ENCODE peak calls at places on chromosomes 6 and 20, in nine cellular contexts. E, U, V, O, D, P, R, K and C are unnamed samples.

GRCh38 chr20:6966721-6967120 is 199.2 kb downstream of the BMP2 start:
- DNase-seq in U (no peak), V (no peak), K (no peak), O (no peak), E (no peak), R (no peak), P (no peak), D (no peak), C (no peak)

GRCh38 chr6:111663692-111664564 is 58.2 kb upstream of the TRAF3IP2 start:
- DNase-seq in O (peak; percentile 82), U (no peak), P (no peak), V (no peak), E (no peak), K (no peak), R (peak; percentile 95), D (no peak), C (peak; percentile 79)

GRCh38 chr6:1657116-1657776 is 47.5 kb downstream of the FOXC1 start:
- DNase-seq in D (no peak), R (no peak), V (no peak), E (no peak), P (no peak), K (no peak), U (no peak), O (peak; percentile 45), C (peak; percentile 42)

GRCh38 chr6:140779991-140780596 is 1352.6 kb upstream of the GJE1 start:
- DNase-seq in V (no peak), D (no peak), K (no peak), E (no peak), R (no peak), U (peak; percentile 49), O (no peak), P (no peak), C (no peak)

GRCh38 chr20:17833036-17833674 is 133.4 kb downstream of the BANF2 start:
- DNase-seq in D (no peak), O (no peak), E (no peak), V (no peak), P (no peak), K (no peak), U (no peak), R (no peak), C (peak; percentile 62)

GRCh38 chr6:159943101-159943632 is 25.7 kb upstream of the IGF2R start:
- DNase-seq in R (no peak), O (no peak), P (no peak), E (no peak), D (no peak), K (no peak), U (no peak), V (no peak), C (peak; percentile 85)

GRCh38 chr6:35094183-35094582 is 47.0 kb downstream of the TCP11 start:
- DNase-seq in P (no peak), K (no peak), E (no peak), V (no peak), O (no peak), R (no peak), U (no peak), D (no peak), C (no peak)

GRCh38 chr6:53035549-53036213 is 29.5 kb upstream of the FBXO9 start:
- DNase-seq in D (no peak), R (no peak), O (no peak), V (no peak), E (no peak), U (no peak), K (no peak), P (no peak), C (no peak)

GRCh38 chr6:7535498-7535897 is 6.0 kb upstream of the DSP start:
- DNase-seq in O (no peak), U (no peak), K (no peak), E (no peak), D (no peak), P (no peak), V (no peak), R (no peak), C (no peak)

GRCh38 chr6:146200136-146200708 is 171.4 kb downstream of the GRM1 start:
- DNase-seq in E (no peak), P (no peak), D (no peak), K (peak; percentile 4), R (no peak), O (no peak), V (no peak), U (no peak), C (no peak)

GRCh38 chr6:73204252-73204651 is 21.0 kb downstream of the KHDC1L start:
- DNase-seq in E (no peak), D (no peak), P (no peak), K (no peak), V (no peak), R (no peak), O (no peak), U (no peak), C (no peak)

GRCh38 chr20:32764000-32764960 is 2.1 kb downstream of the DNMT3B start:
- DNase-seq in K (peak; percentile 34), D (no peak), R (no peak), E (no peak), O (peak; percentile 33), U (no peak), P (no peak), V (no peak), C (no peak)

GRCh38 chr20:37398750-37399621 is 53.0 kb downstream of the SRC start:
- DNase-seq in E (no peak), V (no peak), D (no peak), P (no peak), R (no peak), K (no peak), O (no peak), U (no peak), C (no peak)

GRCh38 chr6:160978141-160978926 is 13.2 kb upstream of the MAP3K4 start:
- DNase-seq in P (no peak), E (no peak), V (no peak), U (no peak), O (no peak), R (no peak), K (no peak), D (no peak), C (no peak)

GRCh38 chr6:18161437-18161836 is 6.2 kb downstream of the KDM1B start:
- DNase-seq in O (no peak), R (no peak), D (no peak), K (no peak), E (no peak), U (no peak), P (no peak), V (no peak), C (no peak)

GRCh38 chr6:160013987-160014868 is 45.3 kb downstream of the IGF2R start:
- DNase-seq in O (no peak), U (no peak), E (no peak), D (no peak), P (no peak), R (no peak), V (no peak), K (no peak), C (peak; percentile 12)

GRCh38 chr6:151025076-151025475 is 159.6 kb downstream of the MTHFD1L start:
- DNase-seq in K (no peak), U (no peak), O (no peak), R (no peak), E (no peak), P (no peak), V (no peak), D (no peak), C (no peak)

GRCh38 chr20:56609321-56609720 is 19.8 kb upstream of the TFAP2C start:
- DNase-seq in E (no peak), P (no peak), R (no peak), U (no peak), O (no peak), K (no peak), D (no peak), V (no peak), C (no peak)

GRCh38 chr20:34037121-34037520 is 43.4 kb downstream of the RALY start:
- DNase-seq in K (no peak), V (no peak), E (no peak), P (no peak), U (no peak), D (peak; percentile 30), R (no peak), O (no peak), C (no peak)

GRCh38 chr6:163137036-163137435 is 277.5 kb upstream of the QKI start:
- DNase-seq in P (no peak), D (no peak), O (no peak), R (no peak), E (no peak), U (no peak), K (no peak), V (no peak), C (no peak)

GRCh38 chr6:69771158-69771906 is 25.5 kb downstream of the LMBRD1 start:
- DNase-seq in D (no peak), P (no peak), R (no peak), O (no peak), U (no peak), K (no peak), V (no peak), E (no peak), C (peak; percentile 33)

GRCh38 chr6:148548749-148549140 is 198.1 kb upstream of the UST start:
- DNase-seq in R (no peak), O (no peak), V (no peak), E (no peak), D (no peak), K (no peak), P (no peak), U (no peak), C (no peak)

GRCh38 chr20:54625497-54625896 is 150.1 kb downstream of the DOK5 start:
- DNase-seq in V (no peak), K (no peak), R (no peak), O (no peak), U (no peak), D (no peak), E (no peak), P (no peak), C (no peak)

GRCh38 chr6:36082318-36082717 is 48.0 kb upstream of the MAPK13 start:
- DNase-seq in R (no peak), P (no peak), E (no peak), D (no peak), U (no peak), K (no peak), V (no peak), O (no peak), C (no peak)

GRCh38 chr6:43276180-43277082 is 21.6 kb upstream of the SLC22A7 start:
- DNase-seq in D (no peak), U (no peak), K (no peak), V (peak; percentile 62), O (no peak), R (peak; percentile 15), E (no peak), P (no peak), C (peak; percentile 39)

GRCh38 chr6:119713903-119714302 is 364.3 kb upstream of the MAN1A1 start:
- DNase-seq in R (peak; percentile 5), P (no peak), E (no peak), V (no peak), U (no peak), K (no peak), O (no peak), D (no peak), C (no peak)